ENCODE peak calls at places on chromosomes 5 and 9, in four cellular contexts. F is SK-N-MC; S is CD8-positive, alpha-beta T cell; I is cardiac muscle cell. V is an unnamed sample.

GRCh38 chr9:21402387-21403247 is 6.3 kb upstream of the IFNA8 start:
- DNase-seq in F (no peak), S (no peak), I (peak), V (no peak)

GRCh38 chr5:1201327-1202025 is at the start of gene SLC6A19:
- DNase-seq in F (no peak), S (no peak), I (no peak), V (no peak)

GRCh38 chr5:77208507-77209163 is 1.8 kb upstream of the PDE8B start:
- DNase-seq in F (no peak), S (no peak), I (no peak), V (no peak)

GRCh38 chr5:99061299-99061698 is 132.5 kb upstream of the CHD1 start:
- DNase-seq in F (no peak), S (no peak), I (no peak), V (no peak)

GRCh38 chr9:126704157-126704941 is 90.6 kb downstream of the LMX1B start:
- DNase-seq in F (no peak), S (no peak), I (peak), V (no peak)

GRCh38 chr5:97078958-97079357 is 63.5 kb downstream of the LIX1 start:
- DNase-seq in F (no peak), S (no peak), I (no peak), V (no peak)

GRCh38 chr5:181215997-181216982 is 6.8 kb upstream of the TRIM41 start:
- DNase-seq in F (no peak), S (no peak), I (no peak), V (no peak)

GRCh38 chr5:80961376-80962281 is 1.5 kb downstream of the RASGRF2 start:
- DNase-seq in F (no peak), S (peak), I (no peak), V (no peak)

GRCh38 chr5:179239256-179240135 is 105.8 kb downstream of the ADAMTS2 start:
- DNase-seq in F (no peak), S (no peak), I (no peak), V (no peak)

GRCh38 chr9:89149726-89150125 is 28.9 kb downstream of the SHC3 start:
- DNase-seq in F (no peak), S (no peak), I (peak), V (peak)

GRCh38 chr5:15827786-15828185 is 327.8 kb downstream of the FBXL7 start:
- DNase-seq in F (no peak), S (no peak), I (no peak), V (no peak)

GRCh38 chr9:36603006-36603405 is 30.3 kb downstream of the MELK start:
- DNase-seq in F (no peak), S (no peak), I (peak), V (no peak)

GRCh38 chr9:134733480-134734232 is 92.1 kb downstream of the COL5A1 start:
- DNase-seq in F (no peak), S (no peak), I (no peak), V (no peak)
- H3K27ac ChIP-seq in F (no peak), S (no peak), I (no peak), V (no peak)

GRCh38 chr5:126511961-126512360 is 83.1 kb downstream of the ALDH7A1 start:
- DNase-seq in F (no peak), S (no peak), I (no peak), V (no peak)

GRCh38 chr5:126512451-126512850 is 82.6 kb downstream of the ALDH7A1 start:
- DNase-seq in F (no peak), S (no peak), I (no peak), V (no peak)

GRCh38 chr5:126514159-126515141 is 80.6 kb downstream of the ALDH7A1 start:
- DNase-seq in F (no peak), S (no peak), I (peak), V (no peak)

GRCh38 chr5:126513703-126514102 is 81.3 kb downstream of the ALDH7A1 start:
- DNase-seq in F (no peak), S (no peak), I (no peak), V (no peak)

GRCh38 chr5:126513302-126513701 is 81.7 kb downstream of the ALDH7A1 start:
- DNase-seq in F (no peak), S (no peak), I (no peak), V (no peak)
- H3K27ac ChIP-seq in F (no peak), S (no peak), I (no peak), V (no peak)

GRCh38 chr5:136014049-136014516 is 14.7 kb upstream of the TGFBI start:
- DNase-seq in F (no peak), S (no peak), I (peak), V (no peak)
- H3K27ac ChIP-seq in F (no peak), S (no peak), I (no peak), V (peak)

DNA sequence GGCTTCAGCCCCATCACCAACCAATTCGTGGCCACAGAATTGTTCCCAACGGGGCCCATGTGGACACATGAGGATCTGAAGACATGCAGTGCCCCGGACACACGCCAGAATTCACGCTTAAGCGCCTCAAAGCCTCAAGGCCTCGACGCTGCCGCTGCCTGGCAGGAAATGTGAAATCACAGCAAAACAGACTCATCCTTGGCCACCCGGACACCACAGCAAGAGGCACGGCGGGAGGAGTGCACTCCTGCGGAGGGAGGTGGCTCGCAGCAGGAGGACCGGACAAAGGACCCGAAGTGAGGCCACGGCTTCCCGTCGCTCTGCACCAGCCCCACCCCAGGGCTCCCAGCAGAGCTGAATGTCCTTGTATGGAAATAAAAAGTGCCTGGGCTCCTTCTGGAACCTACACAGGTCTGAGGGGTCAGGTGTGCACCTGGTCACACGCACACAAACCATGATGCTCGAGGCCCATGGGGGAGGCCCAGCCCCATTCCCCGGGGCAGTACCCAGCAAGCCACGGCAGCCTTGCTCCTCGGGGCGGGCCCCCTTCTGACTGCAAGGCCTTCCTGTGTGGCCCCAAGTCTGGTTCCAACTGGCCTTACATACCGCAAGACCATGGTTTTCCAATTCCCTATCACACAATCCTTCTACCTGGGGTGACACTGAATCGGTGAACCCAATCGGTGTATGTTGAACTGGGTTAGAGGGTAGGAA is 10.0 kb downstream of the SEC16A start:
- DNase-seq in F (no peak), S (no peak), I (no peak), V (no peak)
- H3K27ac ChIP-seq in F (no peak), S (no peak), I (no peak), V (no peak)

GRCh38 chr5:61313960-61314681 is 17.9 kb upstream of the ZSWIM6 start:
- DNase-seq in F (no peak), S (no peak), I (peak), V (no peak)
- H3K27ac ChIP-seq in F (peak), S (no peak), I (no peak), V (peak)

GRCh38 chr5:113166710-113167366 is 190.2 kb downstream of the DCP2 start:
- DNase-seq in F (no peak), S (no peak), I (peak), V (peak)
- H3K27ac ChIP-seq in F (no peak), S (no peak), I (peak), V (peak)

GRCh38 chr5:107538331-107539162 is 132.2 kb downstream of the EFNA5 start:
- DNase-seq in F (no peak), S (no peak), I (peak), V (no peak)
- H3K27ac ChIP-seq in F (no peak), S (no peak), I (no peak), V (no peak)